ENCODE peak calls at places on chromosome 10, in six cellular contexts. V is IMR-90, E is H1, I is trophoblast cell, D is neuronal stem cell, Q is mesenchymal stem cell. P is an unnamed sample.

GRCh38 chr10:88120599-88121333 is 257.3 kb downstream of the PTEN start:
- DNase-seq in V (no peak), E (no peak), I (no peak), D (no peak), Q (no peak), P (no peak)

GRCh38 chr10:6624392-6624791 is 44.3 kb upstream of the PRKCQ start:
- DNase-seq in V (no peak), E (no peak), I (no peak), D (no peak), Q (no peak), P (no peak)

GRCh38 chr10:97543025-97543546 is 29.5 kb upstream of the ANKRD2 start:
- DNase-seq in V (peak; percentile 98), E (no peak), I (peak; percentile 83), D (no peak), Q (peak; percentile 97), P (no peak)

GRCh38 chr10:119453313-119453712 is 89.2 kb downstream of the RGS10 start:
- DNase-seq in V (no peak), E (no peak), I (no peak), D (no peak), Q (no peak), P (no peak)

GRCh38 chr10:4285121-4285520 is 500.1 kb upstream of the KLF6 start:
- DNase-seq in V (peak; percentile 32), E (no peak), I (no peak), D (no peak), Q (peak; percentile 82), P (no peak)

GRCh38 chr10:121615862-121616261 is 17.6 kb upstream of the FGFR2 start:
- DNase-seq in V (no peak), E (no peak), I (no peak), D (no peak), Q (peak; percentile 63), P (no peak)

GRCh38 chr10:29141761-29142160 is 147.1 kb upstream of the LYZL1 start:
- DNase-seq in V (no peak), E (no peak), I (no peak), D (no peak), Q (no peak), P (no peak)

GRCh38 chr10:93437000-93437945 is 44.9 kb downstream of the MYOF start:
- DNase-seq in V (peak; percentile 99), E (peak; percentile 68), I (peak; percentile 98), D (no peak), Q (peak; percentile 100), P (peak; percentile 75)

GRCh38 chr10:22436893-22437619 is 91.8 kb downstream of the SPAG6 start:
- DNase-seq in V (peak; percentile 89), E (peak; percentile 88), I (peak; percentile 77), D (peak; percentile 91), Q (peak; percentile 91), P (peak; percentile 89)

GRCh38 chr10:60147025-60147424 is 240.7 kb upstream of the CCDC6 start:
- DNase-seq in V (no peak), E (no peak), I (no peak), D (no peak), Q (no peak), P (no peak)

GRCh38 chr10:90378524-90379076 is 479.2 kb downstream of the HTR7 start:
- DNase-seq in V (peak; percentile 87), E (no peak), I (no peak), D (no peak), Q (no peak), P (no peak)

GRCh38 chr10:14665304-14665703 is 109.4 kb downstream of the FAM107B start:
- DNase-seq in V (no peak), E (no peak), I (no peak), D (no peak), Q (no peak), P (no peak)

GRCh38 chr10:18293536-18294510 is 153.6 kb downstream of the CACNB2 start:
- DNase-seq in V (no peak), E (no peak), I (peak; percentile 6), D (no peak), Q (no peak), P (no peak)

GRCh38 chr10:110481948-110482347 is 15.8 kb upstream of the DUSP5 start:
- DNase-seq in V (no peak), E (no peak), I (no peak), D (no peak), Q (no peak), P (no peak)

GRCh38 chr10:118166951-118167350 is 120.2 kb upstream of the RAB11FIP2 start:
- DNase-seq in V (no peak), E (no peak), I (no peak), D (no peak), Q (no peak), P (no peak)

GRCh38 chr10:61692447-61692846 is 29.7 kb downstream of the CABCOCO1 start:
- DNase-seq in V (no peak), E (no peak), I (no peak), D (no peak), Q (no peak), P (no peak)

GRCh38 chr10:36692759-36693158 is 432.6 kb upstream of the ANKRD30A start:
- DNase-seq in V (no peak), E (no peak), I (no peak), D (no peak), Q (no peak), P (no peak)

GRCh38 chr10:89235073-89235798 is 16.3 kb downstream of the LIPA start:
- DNase-seq in V (no peak), E (no peak), I (peak; percentile 55), D (no peak), Q (no peak), P (no peak)

GRCh38 chr10:13631594-13631993 is 44.8 kb downstream of the PRPF18 start:
- DNase-seq in V (no peak), E (no peak), I (no peak), D (no peak), Q (no peak), P (no peak)

GRCh38 chr10:84818956-84819355 is 490.6 kb downstream of the CCSER2 start:
- DNase-seq in V (no peak), E (no peak), I (no peak), D (no peak), Q (no peak), P (no peak)

DNA sequence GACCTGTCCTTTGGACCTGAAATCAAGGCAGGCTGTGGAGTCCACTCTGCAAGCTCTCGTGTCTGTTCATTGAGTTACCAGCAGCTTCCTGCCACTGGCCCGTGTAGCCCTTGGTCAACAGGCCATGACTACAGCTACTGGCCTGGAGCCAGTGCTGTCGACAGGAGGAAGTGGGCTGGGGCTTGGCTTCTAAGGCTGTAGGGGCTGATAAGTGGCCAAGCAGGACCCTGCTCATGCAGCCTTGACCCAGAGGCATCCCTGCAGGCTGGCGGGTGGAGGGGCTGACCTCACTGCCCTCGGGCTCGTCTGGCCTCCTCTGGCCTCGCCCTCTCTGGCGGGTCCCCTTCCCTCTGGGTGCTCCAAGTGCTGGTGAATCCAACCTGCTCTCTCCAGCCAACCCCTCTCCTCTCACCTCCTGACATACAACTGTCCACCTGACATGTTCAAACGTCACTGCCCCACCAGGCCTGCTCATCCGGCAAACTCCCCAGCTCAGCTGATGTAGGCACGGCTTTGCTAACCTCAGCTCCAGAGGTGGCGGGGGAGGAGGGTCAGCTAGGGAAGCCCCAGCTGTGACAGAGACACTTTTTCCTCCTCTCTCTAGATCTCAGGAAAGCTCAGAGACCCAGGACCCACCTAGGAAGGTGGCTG is 188.6 kb upstream of the LYZL2 start:
- DNase-seq in V (peak; percentile 58), E (no peak), I (peak; percentile 46), D (no peak), Q (peak; percentile 31), P (no peak)
- H4K91ac ChIP-seq in V (peak overlapping the region; percentile 69), E (no peak overlapping the region), I (no peak overlapping the region), D (no peak overlapping the region), Q (no peak overlapping the region), P (no peak overlapping the region)

DNA sequence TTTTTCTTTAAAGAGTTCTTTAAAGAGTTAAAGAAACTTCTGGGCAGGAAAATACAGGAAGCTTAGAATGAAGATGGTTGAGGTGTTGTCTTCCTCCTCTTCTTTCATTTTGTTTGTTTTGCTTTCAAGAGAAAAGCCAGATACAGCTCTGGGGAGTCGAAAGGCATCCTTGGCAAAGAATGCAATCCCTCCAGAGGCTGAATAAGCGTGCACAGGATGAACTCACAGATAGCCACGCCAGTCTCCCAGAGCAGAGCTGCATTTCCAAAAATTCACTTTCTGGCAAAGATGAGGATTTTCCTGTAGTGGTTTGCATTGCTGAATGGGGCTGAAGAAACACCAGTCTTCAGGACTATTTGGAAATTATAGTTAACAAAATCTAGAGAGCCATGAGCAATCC is 336.3 kb downstream of the NRG3 start:
- DNase-seq in V (no peak), E (no peak), I (no peak), D (peak; percentile 12), Q (peak; percentile 2), P (no peak)
- H3K79me1 ChIP-seq in V (no peaks in the 10 kb centered on the region), E (no peaks in the 10 kb centered on the region), I (no peaks in the 10 kb centered on the region), D (no peaks in the 10 kb centered on the region), Q (no peaks in the 10 kb centered on the region), P (no peaks in the 10 kb centered on the region)

GRCh38 chr10:71717756-71718065 is 1.9 kb downstream of the C10orf105 start:
- DNase-seq in V (no peak), E (no peak), I (no peak), D (no peak), Q (no peak), P (no peak)
- H4K91ac ChIP-seq in V (no peak overlapping the region), E (no peak overlapping the region), I (no peak overlapping the region), D (no peak overlapping the region), Q (no peak overlapping the region), P (no peak overlapping the region)

DNA sequence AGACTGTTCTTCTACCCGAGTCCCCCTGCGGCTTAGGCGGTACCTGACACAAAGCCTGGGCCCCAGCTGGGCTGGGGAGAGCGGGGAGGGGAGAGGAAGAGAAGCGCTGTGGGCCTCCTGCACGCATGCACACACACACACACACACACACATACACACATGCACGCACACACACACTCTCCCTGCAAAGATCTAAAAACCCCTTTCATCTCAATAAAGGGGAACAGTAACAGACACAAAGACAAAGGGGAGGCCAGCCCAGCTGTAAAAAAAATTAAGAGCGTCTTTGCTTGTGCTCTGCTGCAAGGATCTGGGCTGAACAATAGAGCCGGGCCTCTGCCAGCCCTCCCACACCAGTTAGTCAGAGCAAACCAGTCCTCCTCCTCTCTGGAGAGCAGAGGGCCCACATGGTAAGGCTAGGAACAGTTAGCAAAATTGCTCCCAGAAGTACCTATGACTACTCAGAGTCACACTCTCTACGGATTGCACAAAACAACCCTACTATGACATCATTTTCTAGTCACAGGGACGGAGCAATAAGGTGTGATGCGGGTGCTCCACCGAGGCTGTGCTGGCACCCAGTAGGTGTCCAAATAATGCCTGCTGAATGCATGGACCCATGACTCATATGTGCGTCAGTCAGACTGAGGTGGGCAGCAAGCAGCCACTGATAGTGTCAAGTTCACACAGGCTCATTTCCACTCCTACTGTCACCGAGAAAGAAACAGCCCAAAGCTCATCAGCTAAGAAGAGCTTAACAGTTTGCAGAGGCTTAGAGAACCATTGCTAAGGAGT is 9.2 kb downstream of the ITPRIP start:
- DNase-seq in V (peak; percentile 97), E (no peak), I (peak; percentile 99), D (peak; percentile 79), Q (peak; percentile 95), P (peak; percentile 60)
- H3K79me1 ChIP-seq in V (peaks cover 2% of the 10 kb centered on the region), E (peaks cover 40% of the 10 kb centered on the region), I (peaks cover 44% of the 10 kb centered on the region), D (peaks cover 5% of the 10 kb centered on the region), Q (peaks cover 9% of the 10 kb centered on the region), P (no peaks in the 10 kb centered on the region)